ENCODE peak calls at places on chromosomes 7 and 10, in five cellular contexts. F, G, U, I and P are unnamed samples.

GRCh38 chr7:148242271-148242801 is 348.2 kb upstream of the C7orf33 start:
- DNase-seq in I (peak), U (no peak), G (peak), F (peak), P (peak)

GRCh38 chr10:73743905-73744689 is at the start of gene SEC24C:
- DNase-seq in U (peak), I (peak), F (peak), G (peak), P (peak)

GRCh38 chr10:128730922-128731321 is 604.7 kb upstream of the MKI67 start:
- DNase-seq in U (no peak), I (no peak), F (no peak), G (no peak), P (no peak)

GRCh38 chr10:114274616-114275453 is 35.8 kb downstream of the VWA2 start:
- DNase-seq in G (no peak), I (no peak), U (no peak), F (no peak), P (no peak)

GRCh38 chr10:112951349-112952281 is 1.6 kb downstream of the TCF7L2 start:
- DNase-seq in G (peak), I (peak), F (peak), U (no peak), P (peak)

GRCh38 chr7:150931199-150931869 is 46.8 kb downstream of the KCNH2 start:
- DNase-seq in U (no peak), F (no peak), I (peak), G (no peak), P (no peak)

GRCh38 chr10:47262606-47263295 is 37.2 kb upstream of the GDF10 start:
- DNase-seq in I (no peak), F (peak), U (no peak), G (no peak), P (no peak)

GRCh38 chr10:23193435-23194074 is 1.4 kb downstream of the PTF1A start:
- DNase-seq in F (no peak), I (no peak), U (no peak), G (no peak), P (no peak)

GRCh38 chr10:71314028-71314693 is 4.9 kb upstream of the SLC29A3 start:
- DNase-seq in F (no peak), G (peak), U (no peak), I (peak), P (peak)

GRCh38 chr7:91357379-91357778 is 93.1 kb downstream of the FZD1 start:
- DNase-seq in U (no peak), F (no peak), I (no peak), G (no peak), P (no peak)
- H2AFZ ChIP-seq in U (no peak), F (no peak), I (no peak), G (no peak), P (no peak)

DNA sequence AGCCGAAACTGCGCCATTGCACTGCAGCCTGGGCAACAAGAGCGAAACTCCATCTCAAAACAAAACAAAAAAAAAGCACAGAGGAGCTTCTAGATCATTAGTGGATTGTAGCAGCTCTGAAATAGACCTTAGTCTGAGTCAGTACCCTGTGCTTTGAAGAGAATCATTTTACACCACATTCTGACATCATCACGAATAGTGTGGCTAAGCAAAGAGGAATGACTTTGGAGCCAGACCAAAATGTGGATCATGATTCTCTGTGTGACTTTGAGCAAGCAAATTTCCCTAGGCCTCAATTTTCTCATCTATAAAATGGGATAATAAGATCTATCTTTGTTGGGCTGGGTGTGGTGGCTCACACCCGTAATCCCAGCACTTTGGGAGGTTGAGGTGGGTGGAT is 618.9 kb downstream of the CALN1 start:
- DNase-seq in I (no peak), F (no peak), G (no peak), U (no peak), P (no peak)
- TF ChIP-seq SIN3A in I (no peak), F (no peak), G (no peak), U (no peak), P (no peak)

DNA sequence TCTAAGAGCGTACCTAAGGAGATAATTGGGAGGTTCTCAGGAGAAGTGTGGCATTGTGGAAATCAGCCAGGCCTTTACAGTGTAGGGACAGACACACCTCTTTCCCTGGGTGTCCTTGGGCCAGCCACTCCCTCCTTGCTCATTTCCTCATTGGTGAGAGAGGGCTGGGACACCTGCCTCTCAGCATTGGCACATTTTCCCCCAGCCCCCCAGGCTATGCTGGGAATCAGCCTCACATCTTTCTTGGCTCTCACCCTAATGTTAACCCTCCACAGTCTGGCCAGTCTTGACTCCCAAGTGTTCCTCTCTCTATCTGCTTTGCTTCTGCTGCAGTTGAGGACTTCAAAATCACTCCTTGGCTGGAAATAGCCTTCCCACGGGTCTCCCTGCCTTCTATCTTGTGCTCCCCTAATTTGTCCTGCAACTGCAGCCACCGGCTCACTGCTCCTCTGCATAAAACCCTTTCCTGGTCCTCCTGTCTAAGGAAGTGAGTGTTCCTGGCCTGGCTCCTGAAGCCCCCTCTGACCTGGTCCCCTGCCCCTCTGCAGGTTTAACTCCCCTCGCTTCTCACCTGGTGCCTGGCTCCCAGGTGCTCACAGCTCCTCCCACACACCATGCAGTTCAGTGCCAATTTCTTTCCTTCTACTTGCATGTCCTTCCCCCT is 15.8 kb downstream of the TBXAS1 start:
- DNase-seq in U (no peak), I (no peak), G (no peak), F (no peak), P (no peak)
- H2AFZ ChIP-seq in U (no peak), I (no peak), G (no peak), F (no peak), P (no peak)

GRCh38 chr7:44534501-44534900 is 6.6 kb downstream of the NPC1L1 start:
- DNase-seq in I (peak), F (peak), U (no peak), G (peak), P (peak)
- TF ChIP-seq SIN3A in I (no peak), F (no peak), U (no peak), G (no peak), P (no peak)

GRCh38 chr7:55019329-55019690 is 493 bp downstream of the EGFR start:
- DNase-seq in F (no peak), I (no peak), U (no peak), G (no peak), P (no peak)

GRCh38 chr7:55018361-55019328 is at the start of gene EGFR:
- DNase-seq in F (no peak), I (peak), G (no peak), U (no peak), P (peak)

GRCh38 chr7:55020481-55020871 is 1.7 kb downstream of the EGFR start:
- DNase-seq in G (no peak), U (no peak), F (no peak), I (no peak), P (no peak)

GRCh38 chr7:55021053-55021452 is 2.2 kb downstream of the EGFR start:
- DNase-seq in I (no peak), G (no peak), F (no peak), U (no peak), P (no peak)

DNA sequence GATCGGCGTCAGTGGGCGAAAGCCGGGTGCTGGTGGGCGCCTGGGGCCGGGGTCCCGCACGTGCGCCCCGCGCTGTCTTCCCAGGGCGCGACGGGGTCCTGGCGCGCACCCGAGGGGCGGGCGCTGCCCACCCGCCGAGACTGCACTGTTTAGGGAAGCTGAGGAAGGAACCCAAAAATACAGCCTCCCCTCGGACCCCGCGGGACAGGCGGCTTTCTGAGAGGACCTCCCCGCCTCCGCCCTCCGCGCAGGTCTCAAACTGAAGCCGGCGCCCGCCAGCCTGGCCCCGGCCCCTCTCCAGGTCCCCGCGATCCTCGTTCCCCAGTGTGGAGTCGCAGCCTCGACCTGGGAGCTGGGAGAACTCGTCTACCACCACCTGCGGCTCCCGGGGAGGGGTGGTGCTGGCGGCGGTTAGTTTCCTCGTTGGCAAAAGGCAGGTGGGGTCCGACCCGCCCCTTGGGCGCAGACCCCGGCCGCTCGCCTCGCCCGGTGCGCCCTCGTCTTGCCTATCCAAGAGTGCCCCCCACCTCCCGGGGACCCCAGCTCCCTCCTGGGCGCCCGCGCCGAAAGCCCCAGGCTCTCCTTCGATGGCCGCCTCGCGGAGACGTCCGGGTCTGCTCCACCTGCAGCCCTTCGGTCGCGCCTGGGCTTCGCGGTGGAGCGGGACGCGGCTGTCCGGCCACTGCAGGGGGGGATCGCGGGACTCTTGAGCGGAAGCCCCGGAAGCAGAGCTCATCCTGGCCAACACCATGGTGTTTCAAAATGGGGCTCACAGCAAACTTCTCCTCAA is 1.1 kb downstream of the EGFR start:
- DNase-seq in G (no peak), F (no peak), U (no peak), I (peak), P (no peak)
- H2AFZ ChIP-seq in G (no peak), F (no peak), U (no peak), I (no peak), P (no peak)

GRCh38 chr7:27101188-27101905 is 1.1 kb downstream of the HOXA2 start:
- DNase-seq in U (no peak), F (no peak), I (peak), G (no peak), P (no peak)
- TF ChIP-seq SIN3A in U (no peak), F (no peak), I (no peak), G (no peak), P (no peak)

DNA sequence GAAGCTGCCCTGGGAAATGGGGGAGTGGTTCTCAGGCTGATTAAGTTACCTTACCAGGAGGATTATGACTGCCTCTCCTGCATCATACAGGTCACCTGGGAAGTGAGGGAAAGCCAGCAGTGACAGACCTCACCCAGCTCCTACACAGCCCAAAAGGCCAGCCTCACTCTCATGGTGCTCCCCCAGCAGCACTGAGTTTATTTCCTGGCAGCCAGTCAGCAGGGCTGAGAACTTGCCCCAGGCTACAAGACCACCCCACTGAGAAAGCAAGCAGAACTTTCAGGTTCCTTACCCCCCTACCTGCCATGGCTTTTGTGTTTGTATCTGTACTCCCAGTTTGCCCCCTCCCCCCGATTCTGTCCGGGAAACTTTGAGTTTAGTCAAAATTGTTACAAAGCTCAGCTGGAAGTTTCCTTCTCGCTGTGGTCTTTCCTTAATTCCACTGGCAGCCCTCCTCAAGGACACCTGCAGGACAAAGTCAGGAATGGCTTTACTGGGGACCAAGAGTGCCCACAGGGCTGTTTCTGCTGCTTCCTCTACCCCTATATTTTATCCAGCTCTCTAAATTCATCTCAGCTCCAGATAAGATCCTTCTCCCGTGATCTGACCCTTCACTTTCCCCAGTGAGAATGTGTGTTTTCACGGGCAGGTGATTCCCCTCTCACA is 649.8 kb upstream of the MBL2 start:
- DNase-seq in F (no peak), U (no peak), G (no peak), I (no peak), P (no peak)
- H2AFZ ChIP-seq in F (no peak), U (no peak), G (no peak), I (no peak), P (no peak)

DNA sequence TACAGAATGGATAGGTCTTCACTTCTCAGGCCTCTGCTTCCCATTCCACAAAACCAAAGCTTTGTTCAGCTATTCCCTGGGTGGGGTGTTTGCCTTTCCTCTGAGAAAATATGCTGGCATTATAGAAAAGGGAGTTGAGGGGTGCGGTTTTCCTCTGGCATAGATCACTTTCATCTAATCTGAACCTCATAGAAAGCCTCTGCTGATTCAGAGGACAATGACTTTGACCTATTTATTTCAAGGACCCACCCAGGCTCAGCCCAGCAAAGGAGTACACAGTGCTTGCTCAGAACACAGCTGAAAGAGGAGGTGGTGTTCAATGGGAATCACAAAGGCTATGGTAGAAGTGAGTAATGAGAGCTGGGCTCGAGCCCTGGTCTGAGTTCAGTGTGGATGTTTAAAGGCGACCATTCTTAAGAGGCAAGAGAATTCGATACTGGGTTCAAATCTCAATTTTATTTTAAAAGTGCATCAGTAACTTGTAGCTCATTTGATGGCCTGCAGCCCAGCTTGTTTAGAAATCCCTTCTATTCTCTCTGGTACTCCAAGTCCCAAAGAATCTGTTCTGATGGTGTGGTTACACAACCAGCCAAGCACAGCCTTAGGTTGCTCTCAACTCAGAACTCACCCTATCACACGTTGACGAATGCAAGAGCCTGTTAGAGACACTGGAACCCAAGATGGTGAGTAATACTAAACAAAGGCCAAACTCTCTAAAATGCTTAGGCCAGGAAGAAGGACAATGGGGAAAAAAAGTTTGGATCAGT is 1012.8 kb downstream of the LRMDA start:
- DNase-seq in I (no peak), F (no peak), G (no peak), U (no peak), P (no peak)
- TF ChIP-seq SIN3A in I (no peak), F (no peak), G (no peak), U (no peak), P (no peak)

DNA sequence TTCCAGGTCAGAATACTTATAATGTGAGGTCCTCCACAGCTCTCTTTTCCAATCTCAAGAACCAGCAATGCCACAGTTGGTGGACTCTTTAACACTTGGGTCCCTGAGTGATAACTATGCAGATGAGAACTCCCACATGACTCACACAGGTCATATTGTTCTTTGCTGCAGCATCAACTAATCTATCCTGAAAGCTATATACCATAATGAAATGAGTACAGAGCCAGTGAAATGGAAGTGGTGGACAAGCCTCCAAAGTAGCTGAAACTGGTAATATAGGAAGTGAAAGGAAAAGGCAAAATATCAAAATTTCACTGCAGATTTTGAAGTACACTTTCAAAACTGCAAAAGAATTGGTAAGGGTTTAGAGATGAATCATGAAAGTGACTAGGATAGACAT is 45.6 kb downstream of the SORCS1 start:
- DNase-seq in I (no peak), G (no peak), U (no peak), F (no peak), P (no peak)
- H2AFZ ChIP-seq in I (no peak), G (no peak), U (no peak), F (no peak), P (no peak)